ENCODE peak calls at places on chromosomes 2 and 18, in six cellular contexts. H is right lobe of liver, U is esophagus squamous epithelium, S is cardiac muscle cell, C is left ventricle myocardium inferior, G is upper lobe of right lung. Z is an unnamed sample.

GRCh38 chr2:200086911-200087310 is 131.5 kb downstream of the MAIP1 start:
- DNase-seq in H (no peak), U (no peak), S (no peak), C (no peak), G (no peak), Z (no peak)

GRCh38 chr2:172986040-172986439 is 89.6 kb upstream of the MAP3K20 start:
- DNase-seq in H (no peak), U (no peak), S (no peak), C (no peak), G (no peak), Z (no peak)

GRCh38 chr2:43082111-43082877 is 144.1 kb downstream of the ZFP36L2 start:
- DNase-seq in H (no peak), U (no peak), S (peak; percentile 42), C (peak; percentile 82), G (no peak), Z (no peak)

GRCh38 chr2:176642074-176642473 is 372.8 kb downstream of the MTX2 start:
- DNase-seq in H (no peak), U (no peak), S (no peak), C (no peak), G (no peak), Z (no peak)

GRCh38 chr2:128494307-128494639 is 175.6 kb upstream of the HS6ST1 start:
- DNase-seq in H (no peak), U (no peak), S (no peak), C (no peak), G (no peak), Z (no peak)

GRCh38 chr2:85728883-85729824 is 24.6 kb upstream of the ATOH8 start:
- DNase-seq in H (peak; percentile 89), U (no peak), S (peak; percentile 91), C (peak; percentile 91), G (peak; percentile 95), Z (no peak)

GRCh38 chr18:36187138-36187825 is at the start of gene MOCOS:
- DNase-seq in H (peak; percentile 94), U (no peak), S (peak; percentile 81), C (peak; percentile 82), G (peak; percentile 94), Z (peak; percentile 22)

GRCh38 chr2:52668752-52669151 is 1098.9 kb upstream of the CHAC2 start:
- DNase-seq in H (no peak), U (no peak), S (no peak), C (no peak), G (no peak), Z (no peak)

GRCh38 chr18:80243204-80243603 is 4.1 kb downstream of the PARD6G start:
- DNase-seq in H (no peak), U (no peak), S (no peak), C (no peak), G (no peak), Z (no peak)

GRCh38 chr2:108534577-108535379 is 508 bp downstream of the LIMS1 start:
- DNase-seq in H (peak; percentile 72), U (no peak), S (peak; percentile 65), C (peak; percentile 46), G (no peak), Z (no peak)

GRCh38 chr2:69915050-69915945 is at the start of gene MXD1:
- DNase-seq in H (peak; percentile 78), U (no peak), S (peak; percentile 43), C (peak; percentile 23), G (no peak), Z (no peak)

GRCh38 chr2:151851761-151852160 is 23.5 kb upstream of the ARL5A start:
- DNase-seq in H (no peak), U (no peak), S (peak; percentile 67), C (no peak), G (no peak), Z (no peak)

GRCh38 chr2:201888476-201888875 is 82.1 kb downstream of the CDK15 start:
- DNase-seq in H (no peak), U (no peak), S (no peak), C (no peak), G (no peak), Z (no peak)

GRCh38 chr2:128623776-128624424 is 305.2 kb upstream of the HS6ST1 start:
- DNase-seq in H (peak; percentile 20), U (no peak), S (no peak), C (no peak), G (no peak), Z (no peak)

GRCh38 chr2:173962036-173962435 is 3.1 kb downstream of the SP3 start:
- DNase-seq in H (no peak), U (no peak), S (no peak), C (no peak), G (no peak), Z (no peak)

GRCh38 chr2:179701524-179702110 is 159.8 kb downstream of the ZNF385B start:
- DNase-seq in H (no peak), U (no peak), S (no peak), C (no peak), G (no peak), Z (no peak)

GRCh38 chr18:75132068-75132467 is 76.9 kb downstream of the PTGR3 start:
- DNase-seq in H (no peak), U (no peak), S (no peak), C (no peak), G (no peak), Z (peak; percentile 71)

GRCh38 chr2:166671831-166672230 is 177.8 kb upstream of the SCN7A start:
- DNase-seq in H (no peak), U (no peak), S (no peak), C (no peak), G (no peak), Z (no peak)

GRCh38 chr2:85078536-85078935 is 54.7 kb upstream of the TCF7L1 start:
- DNase-seq in H (no peak), U (no peak), S (no peak), C (no peak), G (no peak), Z (no peak)

DNA sequence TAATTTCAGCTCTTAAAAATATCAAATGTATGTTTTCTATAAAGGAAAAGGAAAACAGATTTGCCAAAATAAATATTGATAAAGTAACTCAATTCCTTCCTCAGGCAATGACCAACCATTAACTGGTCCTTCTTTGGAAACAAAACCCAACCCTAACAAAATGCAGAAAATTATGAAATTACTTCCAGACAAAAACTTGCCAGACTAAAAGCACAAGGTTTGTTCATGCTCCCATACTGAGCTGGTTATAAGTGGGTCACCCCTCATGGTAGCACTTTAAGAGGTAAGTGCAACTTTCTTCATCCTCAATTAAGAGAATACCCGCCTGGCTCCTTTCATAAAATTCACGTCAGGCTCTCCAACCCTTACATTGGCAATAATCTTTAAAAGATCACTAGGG is 31.1 kb upstream of the TTC32 start:
- DNase-seq in H (no peak), U (no peak), S (no peak), C (no peak), G (no peak), Z (no peak)
- H3K4me3 ChIP-seq in H (no peak overlapping the region), U (no peak overlapping the region), S (no peak overlapping the region), C (no peak overlapping the region), G (no peak overlapping the region), Z (peak overlapping the region; percentile 23)

DNA sequence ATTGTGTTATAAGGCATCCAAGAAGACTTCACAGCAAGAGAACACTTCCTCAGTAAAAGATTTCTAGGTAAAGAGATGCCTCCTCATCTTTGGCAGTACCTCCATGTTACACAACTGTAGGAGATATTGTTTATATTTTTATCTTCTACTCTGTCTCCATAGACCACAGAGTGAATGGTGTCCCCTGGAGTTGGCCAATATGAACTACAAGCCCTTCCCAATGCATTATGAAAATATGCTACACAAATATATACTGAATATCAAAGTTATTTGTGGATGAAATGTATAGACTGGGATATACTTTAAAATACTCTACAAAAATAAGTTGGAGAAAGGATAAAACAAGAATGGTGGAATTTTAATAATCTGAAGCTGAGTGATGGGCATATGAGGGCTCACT is 46.7 kb downstream of the MBOAT2 start:
- DNase-seq in H (no peak), U (no peak), S (no peak), C (no peak), G (no peak), Z (no peak)
- TF ChIP-seq CTCF in H (no peak), U (no peak), S (peak; percentile 28), C (peak; percentile 32), G (no peak), Z (no peak)

GRCh38 chr2:229970406-229970805 is 48.1 kb downstream of the FBXO36 start:
- DNase-seq in H (no peak), U (no peak), S (no peak), C (no peak), G (no peak), Z (no peak)

GRCh38 chr2:229971298-229971790 is 49.0 kb downstream of the FBXO36 start:
- DNase-seq in H (no peak), U (no peak), S (no peak), C (no peak), G (no peak), Z (no peak)

GRCh38 chr2:229974271-229974670 is 52.0 kb downstream of the FBXO36 start:
- DNase-seq in H (no peak), U (no peak), S (peak; percentile 5), C (no peak), G (no peak), Z (no peak)
- H3K4me3 ChIP-seq in H (no peak overlapping the region), U (no peak overlapping the region), S (no peak overlapping the region), C (no peak overlapping the region), G (no peak overlapping the region), Z (no peak overlapping the region)

GRCh38 chr2:236105955-236106607 is 62.1 kb downstream of the GBX2 start:
- DNase-seq in H (peak; percentile 30), U (no peak), S (no peak), C (no peak), G (no peak), Z (no peak)
- TF ChIP-seq CTCF in H (no peak), U (no peak), S (no peak), C (no peak), G (no peak), Z (no peak)

GRCh38 chr18:13464432-13465125 is 246.0 kb downstream of the LDLRAD4 start:
- DNase-seq in H (peak; percentile 76), U (peak; percentile 20), S (no peak), C (peak; percentile 48), G (peak; percentile 80), Z (no peak)

GRCh38 chr18:13465476-13465875 is 246.9 kb downstream of the LDLRAD4 start:
- DNase-seq in H (no peak), U (no peak), S (no peak), C (no peak), G (no peak), Z (no peak)

GRCh38 chr18:13462686-13463085 is 244.1 kb downstream of the LDLRAD4 start:
- DNase-seq in H (no peak), U (no peak), S (no peak), C (no peak), G (peak; percentile 39), Z (no peak)

GRCh38 chr18:13463526-13463925 is 245.0 kb downstream of the LDLRAD4 start:
- DNase-seq in H (no peak), U (no peak), S (no peak), C (no peak), G (no peak), Z (no peak)

GRCh38 chr18:13465126-13465446 is 246.5 kb downstream of the LDLRAD4 start:
- DNase-seq in H (no peak), U (no peak), S (no peak), C (no peak), G (no peak), Z (no peak)
- H3K4me3 ChIP-seq in H (no peak overlapping the region), U (peak overlapping the region; percentile 37), S (no peak overlapping the region), C (peak overlapping the region; percentile 35), G (peak overlapping the region; percentile 34), Z (no peak overlapping the region)